ENCODE peak calls at places on chromosomes 12 and 14, in five cellular contexts. P is K562, D is HepG2, Q is H1, T is GM12878. A is an unnamed sample.

GRCh38 chr12:65106948-65107347 is 14.2 kb downstream of the WIF1 start:
- DNase-seq in P (no peak), D (no peak), Q (no peak), T (no peak), A (no peak)

GRCh38 chr12:123134755-123135282 is 16.1 kb downstream of the PITPNM2 start:
- DNase-seq in P (no peak), D (no peak), Q (no peak), T (no peak), A (no peak)

GRCh38 chr14:20626274-20626673 is 15.2 kb downstream of the OR6S1 start:
- DNase-seq in P (no peak), D (no peak), Q (no peak), T (no peak), A (no peak)

GRCh38 chr12:12533238-12533829 is 29.3 kb downstream of the DUSP16 start:
- DNase-seq in P (peak; percentile 14), D (peak; percentile 32), Q (no peak), T (no peak), A (peak; percentile 36)

GRCh38 chr14:67405771-67406170 is 6.2 kb downstream of the PLEK2 start:
- DNase-seq in P (no peak), D (no peak), Q (no peak), T (no peak), A (no peak)

GRCh38 chr12:6057693-6058092 is 66.8 kb downstream of the VWF start:
- DNase-seq in P (peak; percentile 21), D (no peak), Q (peak; percentile 58), T (no peak), A (no peak)

GRCh38 chr12:132067182-132067581 is 76.9 kb downstream of the DDX51 start:
- DNase-seq in P (no peak), D (no peak), Q (no peak), T (no peak), A (no peak)

GRCh38 chr12:110475426-110475825 is 6.8 kb downstream of the FAM216A start:
- DNase-seq in P (no peak), D (no peak), Q (no peak), T (no peak), A (no peak)

GRCh38 chr14:70909788-70910614 is 2.7 kb downstream of the PCNX1 start:
- DNase-seq in P (no peak), D (no peak), Q (no peak), T (no peak), A (no peak)

GRCh38 chr14:83041224-83041623 is 1507.6 kb upstream of the SEL1L start:
- DNase-seq in P (no peak), D (no peak), Q (no peak), T (no peak), A (no peak)

GRCh38 chr12:121789800-121790748 is 3.4 kb downstream of the RHOF start:
- DNase-seq in P (no peak), D (no peak), Q (no peak), T (peak; percentile 70), A (no peak)

GRCh38 chr14:75647650-75648049 is 13.0 kb downstream of the ERG28 start:
- DNase-seq in P (no peak), D (no peak), Q (no peak), T (no peak), A (no peak)

GRCh38 chr12:12590961-12591360 is 20.7 kb upstream of the CREBL2 start:
- DNase-seq in P (no peak), D (no peak), Q (no peak), T (no peak), A (no peak)

GRCh38 chr12:6699989-6700645 is 498 bp downstream of the PIANP start:
- DNase-seq in P (peak; percentile 26), D (no peak), Q (no peak), T (no peak), A (peak; percentile 86)

GRCh38 chr14:91061309-91061887 is 957 bp upstream of the RPS6KA5 start:
- DNase-seq in P (no peak), D (no peak), Q (no peak), T (no peak), A (peak; percentile 27)

GRCh38 chr12:88519802-88520435 is 60.4 kb downstream of the KITLG start:
- DNase-seq in P (no peak), D (no peak), Q (no peak), T (no peak), A (no peak)

GRCh38 chr12:89783321-89784060 is 74.9 kb upstream of the ATP2B1 start:
- DNase-seq in P (no peak), D (no peak), Q (no peak), T (no peak), A (no peak)
- TF ChIP-seq GABPA in P (no peak), D (no peak), Q (no peak), T (no peak), A (no peak)

DNA sequence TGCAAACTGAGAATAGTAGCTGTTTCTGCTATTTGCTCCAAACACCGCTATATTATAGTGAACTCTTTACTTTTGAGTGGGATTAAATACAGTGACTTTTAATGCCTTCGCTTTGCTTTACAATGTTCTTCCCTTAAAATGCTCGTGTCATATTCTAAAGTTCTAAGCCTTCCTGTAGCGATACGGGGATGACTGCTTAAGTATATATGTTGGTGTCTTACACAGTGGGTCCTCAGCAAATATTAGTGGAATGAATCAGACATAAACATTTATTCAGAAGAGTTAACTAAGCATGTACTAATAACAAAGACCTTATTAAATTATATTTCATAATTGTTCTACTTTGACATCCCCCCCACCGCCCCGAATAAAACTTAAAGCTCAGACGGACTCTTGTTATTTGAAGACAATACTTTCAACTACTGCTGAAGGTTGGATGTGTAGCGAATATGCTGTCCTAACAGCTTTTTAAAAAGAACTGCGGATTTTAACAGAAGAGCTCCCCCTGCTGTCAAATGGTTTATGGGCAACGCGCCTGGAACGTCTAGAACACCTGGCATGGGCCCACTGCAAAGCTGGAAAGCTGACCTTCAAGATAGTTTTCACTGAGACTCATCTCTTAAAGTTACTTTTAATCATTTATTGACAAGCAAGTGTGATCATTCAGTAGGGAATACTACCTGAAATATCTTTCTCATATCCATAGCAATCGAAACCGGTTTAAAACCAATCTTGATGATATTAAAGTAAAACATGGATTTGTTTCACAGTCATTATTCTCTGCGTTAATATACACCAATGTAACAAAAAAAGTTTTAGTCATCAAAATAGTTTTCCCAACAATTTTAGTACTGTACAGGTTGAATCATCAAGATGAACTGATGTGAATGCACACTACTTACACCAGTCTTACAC is 136.7 kb upstream of the KRAS start:
- DNase-seq in P (peak; percentile 56), D (peak; percentile 77), Q (no peak), T (no peak), A (peak; percentile 74)
- TF ChIP-seq TAF1 in P (no peak), D (no peak), Q (no peak), T (no peak), A (no peak)

DNA sequence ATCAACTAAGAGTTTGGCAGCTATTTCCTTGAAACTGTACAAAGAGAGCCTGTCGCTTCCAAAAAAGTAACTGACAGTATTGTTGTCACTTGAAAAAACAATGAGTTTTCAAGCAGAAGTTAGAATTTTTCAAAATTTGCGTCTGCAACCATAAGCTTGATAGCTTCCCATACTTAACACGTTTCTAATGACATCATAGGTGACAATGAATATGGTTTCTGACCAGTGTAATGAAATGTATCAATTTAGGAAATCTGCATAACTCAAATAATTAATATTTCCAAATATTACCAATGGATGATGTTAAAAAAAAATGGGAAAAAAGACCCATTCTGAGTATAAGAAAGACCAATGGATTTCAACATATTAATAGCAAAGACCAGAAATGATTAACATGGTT is 165.4 kb upstream of the CRY1 start:
- DNase-seq in P (no peak), D (no peak), Q (no peak), T (no peak), A (no peak)
- TF ChIP-seq GABPA in P (no peak), D (no peak), Q (no peak), T (no peak), A (no peak)

DNA sequence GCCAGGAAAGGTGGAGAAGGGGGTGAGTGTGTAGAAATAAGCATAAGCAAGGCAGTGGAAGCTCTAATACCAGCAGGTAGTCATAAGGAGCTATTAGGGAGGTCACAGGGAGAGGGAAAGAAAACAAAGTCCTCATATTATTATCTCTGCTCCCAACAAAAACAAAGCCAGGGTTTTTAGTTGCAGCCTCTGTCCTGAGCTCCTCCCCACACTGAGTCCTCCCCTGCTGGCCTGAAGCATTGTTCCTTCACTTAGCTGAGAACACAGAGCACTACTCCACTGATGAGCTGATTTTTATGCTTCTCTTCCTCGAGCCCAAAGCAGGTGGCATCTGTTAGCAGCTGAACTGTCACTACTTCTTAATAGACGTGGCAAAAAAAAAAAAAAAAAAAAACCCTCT is 10.4 kb upstream of the STAC3 start:
- DNase-seq in P (no peak), D (no peak), Q (no peak), T (no peak), A (no peak)
- TF ChIP-seq TAF1 in P (no peak), D (no peak), Q (no peak), T (no peak), A (no peak)

GRCh38 chr12:72017054-72017651 is 78.5 kb downstream of the TPH2 start:
- DNase-seq in P (peak; percentile 72), D (peak; percentile 62), Q (peak; percentile 50), T (peak; percentile 42), A (peak; percentile 54)
- TF ChIP-seq GABPA in P (no peak), D (no peak), Q (no peak), T (no peak), A (no peak)

GRCh38 chr14:37142835-37143499 is 29.4 kb downstream of the SLC25A21 start:
- DNase-seq in P (no peak), D (peak; percentile 35), Q (no peak), T (no peak), A (no peak)
- TF ChIP-seq TAF1 in P (no peak), D (no peak), Q (no peak), T (no peak), A (no peak)